ENCODE peak calls at places on chromosomes 6 and 20, in ten cellular contexts. D is BJ, H is pancreas, P is A549, I is mammary epithelial cell, J is AG04450, S is mucosa of descending colon, E is foreskin fibroblast, Z is HFF-Myc, U is upper lobe of right lung. L is an unnamed sample.

GRCh38 chr6:56954389-56955170 is at the start of gene BEND6:
- DNase-seq in I (peak), Z (no peak), J (peak), H (peak), P (peak), S (peak), E (peak), D (no peak), U (peak), L (peak)

GRCh38 chr6:27518881-27519795 is 46.2 kb upstream of the ZNF184 start:
- DNase-seq in D (peak), Z (peak), I (peak), P (no peak), J (peak), E (peak), S (peak), H (peak), U (peak), L (peak)

GRCh38 chr6:142326539-142326938 is 24.7 kb downstream of the ADGRG6 start:
- DNase-seq in S (no peak), H (no peak), P (no peak), E (no peak), J (no peak), Z (no peak), U (no peak), D (no peak), I (no peak), L (no peak)

GRCh38 chr20:44396790-44397189 is 41.3 kb downstream of the HNF4A start:
- DNase-seq in J (no peak), U (no peak), D (no peak), S (no peak), E (no peak), Z (no peak), I (no peak), H (no peak), P (no peak), L (no peak)

GRCh38 chr20:46243707-46244628 is 64.3 kb downstream of the CDH22 start:
- DNase-seq in J (no peak), Z (no peak), D (no peak), P (no peak), S (no peak), H (no peak), U (no peak), E (no peak), I (peak), L (no peak)

GRCh38 chr6:24858154-24858801 is 59.6 kb upstream of the ARMH2 start:
- DNase-seq in J (no peak), P (no peak), S (peak), U (no peak), Z (no peak), D (no peak), I (peak), E (peak), H (no peak), L (no peak)

GRCh38 chr6:107928984-107929383 is 29.0 kb downstream of the SEC63 start:
- DNase-seq in U (no peak), S (no peak), E (no peak), J (no peak), H (no peak), Z (no peak), I (no peak), P (no peak), D (no peak), L (no peak)

GRCh38 chr20:42656130-42656529 is 533.6 kb downstream of the PTPRT start:
- DNase-seq in P (no peak), H (no peak), U (no peak), J (no peak), Z (no peak), I (no peak), S (no peak), D (no peak), E (no peak), L (no peak)

GRCh38 chr6:71346034-71346680 is 57.5 kb downstream of the OGFRL1 start:
- DNase-seq in I (no peak), Z (no peak), U (no peak), S (no peak), D (no peak), P (no peak), E (no peak), J (no peak), H (no peak), L (no peak)

GRCh38 chr20:40294747-40295146 is 394.3 kb downstream of the MAFB start:
- DNase-seq in H (no peak), D (no peak), U (no peak), I (no peak), P (no peak), S (no peak), J (no peak), E (no peak), Z (no peak), L (no peak)

GRCh38 chr20:53999077-53999476 is 71.3 kb downstream of the BCAS1 start:
- DNase-seq in I (no peak), E (no peak), S (no peak), J (no peak), H (no peak), U (no peak), D (no peak), Z (no peak), P (no peak), L (no peak)

GRCh38 chr6:56079761-56080540 is 167.4 kb downstream of the COL21A1 start:
- DNase-seq in U (no peak), D (no peak), H (no peak), Z (no peak), J (no peak), E (no peak), S (no peak), I (no peak), P (no peak), L (peak)

GRCh38 chr6:144214622-144215401 is 64.5 kb downstream of the STX11 start:
- DNase-seq in Z (no peak), D (no peak), E (no peak), I (no peak), J (no peak), U (peak), S (no peak), P (no peak), H (peak), L (no peak)

GRCh38 chr6:117958536-117958935 is 51.5 kb downstream of the SLC35F1 start:
- DNase-seq in J (no peak), I (no peak), E (no peak), P (no peak), S (no peak), Z (no peak), D (no peak), U (no peak), H (no peak), L (no peak)

GRCh38 chr20:38489181-38489580 is 16.5 kb downstream of the RALGAPB start:
- DNase-seq in P (no peak), I (no peak), Z (no peak), H (no peak), J (no peak), S (no peak), E (no peak), D (no peak), U (no peak), L (no peak)

GRCh38 chr6:159117031-159117430 is 52.2 kb upstream of the FNDC1 start:
- DNase-seq in Z (no peak), J (no peak), H (no peak), U (no peak), E (peak), D (peak), P (no peak), I (peak), S (no peak), L (no peak)

GRCh38 chr6:146891615-146892265 is 293.0 kb downstream of the ADGB start:
- DNase-seq in I (no peak), P (no peak), E (no peak), Z (no peak), J (no peak), U (no peak), D (no peak), H (no peak), S (no peak), L (no peak)

GRCh38 chr6:159056432-159056831 is 11.6 kb upstream of the TAGAP start:
- DNase-seq in H (no peak), D (no peak), P (no peak), U (no peak), I (no peak), Z (no peak), J (no peak), E (no peak), S (no peak), L (no peak)

GRCh38 chr6:169723200-169723909 is 945 bp downstream of the PHF10 start:
- DNase-seq in J (peak), I (peak), H (peak), Z (no peak), U (peak), P (peak), D (no peak), S (peak), E (peak), L (no peak)

GRCh38 chr6:138235205-138235604 is 16.9 kb upstream of the PBOV1 start:
- DNase-seq in J (no peak), H (no peak), P (no peak), U (no peak), D (no peak), E (no peak), I (no peak), Z (no peak), S (no peak), L (no peak)

GRCh38 chr6:41715779-41716515 is 19.5 kb downstream of the TFEB start:
- DNase-seq in S (no peak), H (no peak), D (no peak), J (no peak), U (no peak), I (no peak), Z (no peak), E (no peak), P (no peak), L (no peak)

GRCh38 chr6:94341173-94341572 is 921.8 kb upstream of the EPHA7 start:
- DNase-seq in S (no peak), U (no peak), I (no peak), H (no peak), J (no peak), D (no peak), Z (no peak), E (no peak), P (no peak), L (no peak)

GRCh38 chr6:124551711-124552233 is 410.5 kb upstream of the RNF217 start:
- DNase-seq in Z (no peak), I (no peak), S (no peak), J (no peak), D (no peak), P (no peak), E (no peak), U (no peak), H (no peak), L (no peak)

GRCh38 chr6:88298446-88298845 is 132.3 kb upstream of the CNR1 start:
- DNase-seq in D (no peak), Z (no peak), P (no peak), I (no peak), S (no peak), J (no peak), U (no peak), H (no peak), E (no peak), L (no peak)

GRCh38 chr20:38883081-38883980 is 42.9 kb upstream of the FAM83D start:
- DNase-seq in Z (peak), D (no peak), I (no peak), J (no peak), S (no peak), H (no peak), U (peak), P (no peak), E (peak), L (no peak)

GRCh38 chr6:159169557-159170332 is 545 bp downstream of the FNDC1 start:
- DNase-seq in P (peak), I (peak), E (peak), S (no peak), D (no peak), J (no peak), U (no peak), Z (no peak), H (no peak), L (peak)

GRCh38 chr6:10954590-10955010 is 67.7 kb downstream of the SYCP2L start:
- DNase-seq in P (peak), E (peak), J (peak), S (peak), H (peak), Z (peak), D (no peak), U (peak), I (peak), L (peak)

GRCh38 chr6:152595507-152595906 is 41.7 kb downstream of the SYNE1 start:
- DNase-seq in S (no peak), I (no peak), E (no peak), U (no peak), Z (no peak), J (no peak), D (no peak), H (peak), P (no peak), L (no peak)

GRCh38 chr20:47607208-47607613 is 105.5 kb downstream of the NCOA3 start:
- DNase-seq in D (no peak), H (no peak), U (no peak), P (no peak), S (no peak), Z (no peak), I (peak), E (peak), J (no peak), L (no peak)

GRCh38 chr6:13454286-13455221 is 32.8 kb downstream of the GFOD1 start:
- DNase-seq in D (no peak), Z (no peak), J (peak), S (peak), U (peak), P (no peak), I (peak), H (no peak), E (peak), L (no peak)

GRCh38 chr6:100803264-100803663 is 77.9 kb downstream of the ASCC3 start:
- DNase-seq in Z (no peak), H (no peak), D (no peak), U (no peak), S (no peak), I (peak), P (no peak), E (no peak), J (no peak), L (no peak)

GRCh38 chr20:5863040-5863811 is 87.1 kb downstream of the TRMT6 start:
- DNase-seq in I (peak), E (peak), Z (peak), S (no peak), J (no peak), P (no peak), D (no peak), U (no peak), H (peak), L (no peak)

GRCh38 chr6:12291785-12292604 is 1.8 kb downstream of the EDN1 start:
- DNase-seq in D (no peak), I (peak), Z (no peak), J (no peak), H (peak), U (no peak), S (peak), E (no peak), P (no peak), L (no peak)

GRCh38 chr20:16434087-16434664 is 139.1 kb downstream of the KIF16B start:
- DNase-seq in S (peak), I (peak), P (peak), Z (peak), J (no peak), E (no peak), H (peak), U (peak), D (no peak), L (no peak)

GRCh38 chr20:36469973-36470372 is 71.3 kb upstream of the MYL9 start:
- DNase-seq in I (no peak), E (no peak), S (no peak), J (no peak), P (no peak), H (no peak), U (no peak), Z (no peak), D (no peak), L (no peak)

GRCh38 chr6:97394160-97394748 is 111.2 kb upstream of the MMS22L start:
- DNase-seq in U (no peak), E (peak), S (peak), D (no peak), Z (peak), H (peak), J (peak), I (peak), P (peak), L (peak)

GRCh38 chr6:109690373-109690739 is 646 bp downstream of the AK9 start:
- DNase-seq in I (no peak), H (peak), J (no peak), Z (no peak), E (no peak), U (peak), P (peak), D (no peak), S (peak), L (no peak)

GRCh38 chr6:130457605-130458004 is 91.8 kb downstream of the TMEM200A start:
- DNase-seq in U (no peak), J (no peak), S (no peak), I (no peak), P (no peak), E (no peak), Z (no peak), D (no peak), H (no peak), L (no peak)

GRCh38 chr20:51318058-51318960 is 224.2 kb downstream of the NFATC2 start:
- DNase-seq in I (no peak), J (no peak), P (peak), Z (no peak), H (peak), U (peak), E (no peak), D (no peak), S (peak), L (no peak)

DNA sequence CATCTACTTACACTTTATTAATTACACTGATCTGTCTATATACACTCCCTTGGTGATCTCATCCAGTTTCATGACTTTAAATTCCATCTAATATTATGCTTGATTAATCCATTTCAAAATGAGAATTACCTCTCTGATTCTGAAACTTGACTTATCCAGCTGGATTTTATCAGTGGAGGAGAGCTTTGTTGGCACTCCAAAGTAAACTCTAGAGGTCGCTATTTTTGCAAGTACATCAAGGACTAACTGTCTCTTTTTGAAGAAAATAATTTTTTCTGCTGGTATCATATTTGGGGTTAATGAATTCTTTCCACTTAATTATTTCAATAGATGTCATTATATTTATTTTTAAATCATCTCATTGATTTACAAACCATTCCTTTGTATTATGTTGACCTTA is 630.3 kb upstream of the MAN1A1 start:
- DNase-seq in J (no peak), U (no peak), Z (no peak), H (no peak), S (no peak), E (no peak), D (no peak), P (no peak), I (no peak), L (no peak)
- TF ChIP-seq CTCF in J (no peak), U (no peak), Z (no peak), H (no peak), S (no peak), E (no peak), D (no peak), P (no peak), I (peak), L (peak)

DNA sequence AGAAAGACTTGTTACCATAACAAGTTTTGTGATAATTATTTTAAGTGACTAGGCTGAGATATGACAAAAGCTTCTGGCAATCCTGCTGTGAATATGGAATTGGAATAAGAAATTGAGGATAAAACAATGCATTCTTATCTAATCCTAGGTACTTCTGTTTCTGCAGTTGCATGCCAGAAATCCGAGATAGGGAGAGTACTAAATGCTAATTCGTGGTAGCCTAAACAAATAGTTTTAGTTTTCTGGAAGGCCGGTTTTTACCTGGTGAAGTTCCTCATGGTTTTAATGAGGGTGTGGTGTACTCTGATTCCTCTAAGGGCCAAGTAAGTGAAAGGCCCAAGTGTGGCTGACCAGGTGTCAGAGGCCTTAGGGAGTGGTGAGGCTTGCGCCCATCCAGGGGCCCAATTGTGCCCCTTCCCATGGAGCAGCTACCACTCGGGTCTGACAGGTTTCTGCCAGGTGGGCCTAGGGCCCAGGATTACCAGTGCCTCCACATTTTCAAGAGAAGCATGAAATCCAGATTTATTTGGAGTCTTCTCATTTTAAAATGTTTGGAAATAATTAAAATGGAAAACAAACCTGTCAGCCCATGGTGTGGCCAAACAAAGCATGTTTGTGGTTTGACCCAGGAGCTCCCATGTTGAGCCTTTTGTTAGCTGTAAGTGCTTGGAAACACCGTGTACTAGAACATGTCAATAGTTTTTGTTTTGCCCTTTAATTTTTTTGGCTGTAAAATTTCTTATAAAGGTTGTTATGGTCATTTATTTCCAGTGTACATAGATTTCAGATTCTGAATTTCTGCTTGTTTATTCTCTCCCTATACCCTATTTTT is 6.6 kb downstream of the PLCB4 start:
- DNase-seq in D (no peak), U (no peak), I (no peak), H (no peak), E (no peak), Z (no peak), J (no peak), P (no peak), S (no peak), L (peak)
- H3K4me3 ChIP-seq in D (no peak), U (no peak), I (no peak), H (no peak), E (no peak), Z (no peak), J (no peak), P (no peak), S (no peak), L (no peak)

GRCh38 chr6:134342211-134342610 is 24.3 kb upstream of the SGK1 start:
- DNase-seq in E (no peak), I (no peak), J (no peak), D (no peak), S (no peak), H (no peak), U (no peak), Z (no peak), P (no peak), L (no peak)
- TF ChIP-seq CTCF in E (no peak), I (no peak), J (no peak), D (no peak), S (no peak), H (no peak), U (no peak), Z (no peak), P (no peak), L (no peak)

GRCh38 chr20:48737463-48738093 is 90.2 kb downstream of the PREX1 start:
- DNase-seq in P (no peak), E (no peak), S (no peak), Z (no peak), U (no peak), I (no peak), D (no peak), J (no peak), H (no peak), L (no peak)
- H3K4me3 ChIP-seq in P (no peak), E (no peak), S (no peak), Z (no peak), U (no peak), I (no peak), D (no peak), J (no peak), H (no peak), L (no peak)

GRCh38 chr6:3513416-3513815 is 56.6 kb upstream of the SLC22A23 start:
- DNase-seq in E (no peak), S (no peak), I (no peak), U (no peak), P (no peak), D (no peak), Z (no peak), H (no peak), J (no peak), L (no peak)

GRCh38 chr6:3510617-3511016 is 53.8 kb upstream of the SLC22A23 start:
- DNase-seq in Z (no peak), H (no peak), E (no peak), I (no peak), P (no peak), S (no peak), U (no peak), D (no peak), J (no peak), L (no peak)

GRCh38 chr6:3509326-3509725 is 52.5 kb upstream of the SLC22A23 start:
- DNase-seq in H (no peak), Z (no peak), J (no peak), I (peak), E (peak), S (no peak), D (no peak), P (no peak), U (no peak), L (no peak)

GRCh38 chr6:3512832-3513231 is 56.0 kb upstream of the SLC22A23 start:
- DNase-seq in S (no peak), I (no peak), U (no peak), P (no peak), J (no peak), H (no peak), D (no peak), Z (no peak), E (no peak), L (no peak)

DNA sequence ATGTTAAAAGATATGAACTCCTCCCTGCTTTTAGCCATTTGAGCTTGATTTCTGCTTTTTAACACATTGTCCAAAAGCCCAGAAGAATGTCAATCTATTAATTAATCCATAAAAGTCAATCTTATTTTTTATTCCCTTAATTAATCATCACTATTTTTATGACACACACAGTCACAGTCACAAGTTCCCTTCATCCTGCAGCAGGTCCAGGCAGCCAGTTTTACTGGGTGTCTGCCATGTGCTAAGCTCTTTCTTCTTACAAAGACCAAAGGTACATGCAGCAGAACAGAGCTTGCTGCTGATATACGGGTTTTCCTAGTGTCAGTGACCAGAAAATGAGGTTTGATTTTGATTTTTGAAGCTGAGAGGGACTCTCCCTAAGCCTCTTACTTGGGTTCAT is 53.3 kb upstream of the SLC22A23 start:
- DNase-seq in Z (no peak), I (no peak), E (no peak), S (no peak), H (no peak), J (no peak), D (no peak), U (no peak), P (no peak), L (no peak)
- TF ChIP-seq CTCF in Z (no peak), I (no peak), E (no peak), S (no peak), H (no peak), J (no peak), D (no peak), U (no peak), P (no peak), L (no peak)